ENCODE peak calls at places on chromosome 22, in four cellular contexts. One of them, this sample, is unnamed.

GRCh38 chr22:32843300-32843699 is 41.8 kb downstream of the TIMP3 start:
- DNase-seq in GM18507: no peak
- DNase-seq in GM04504: no peak
- DNase-seq in uterus: no peak
- DNase-seq in this sample: no peak

GRCh38 chr22:44928711-44929347 is 81.0 kb downstream of the PHF21B start:
- DNase-seq in GM18507: no peak
- DNase-seq in GM04504: no peak
- DNase-seq in uterus: no peak
- DNase-seq in this sample: no peak

GRCh38 chr22:50256258-50256862 is 5.1 kb downstream of the MAPK12 start:
- DNase-seq in GM18507: no peak
- DNase-seq in GM04504: no peak
- DNase-seq in uterus: no peak
- DNase-seq in this sample: no peak

GRCh38 chr22:36331912-36332622 is 55.7 kb downstream of the MYH9 start:
- DNase-seq in GM18507: no peak
- DNase-seq in GM04504: no peak
- DNase-seq in uterus: peak; percentile 85
- DNase-seq in this sample: peak; percentile 72

GRCh38 chr22:29328055-29328454 is 12.6 kb upstream of the RASL10A start:
- DNase-seq in GM18507: no peak
- DNase-seq in GM04504: no peak
- DNase-seq in uterus: no peak
- DNase-seq in this sample: no peak

GRCh38 chr22:27197071-27197470 is 539.7 kb downstream of the MIAT start:
- DNase-seq in GM18507: no peak
- DNase-seq in GM04504: no peak
- DNase-seq in uterus: no peak
- DNase-seq in this sample: no peak

GRCh38 chr22:37121887-37122591 is 12.5 kb upstream of the TMPRSS6 start:
- DNase-seq in GM18507: peak; percentile 69
- DNase-seq in GM04504: no peak
- DNase-seq in uterus: no peak
- DNase-seq in this sample: no peak

GRCh38 chr22:31613286-31613903 is 48.6 kb downstream of the PISD start:
- DNase-seq in GM18507: no peak
- DNase-seq in GM04504: no peak
- DNase-seq in uterus: no peak
- DNase-seq in this sample: no peak

GRCh38 chr22:42697542-42698013 is 23.1 kb downstream of the A4GALT start:
- DNase-seq in GM18507: no peak
- DNase-seq in GM04504: no peak
- DNase-seq in uterus: peak; percentile 87
- DNase-seq in this sample: no peak

GRCh38 chr22:45493286-45493771 is 9.4 kb upstream of the FBLN1 start:
- DNase-seq in GM18507: no peak
- DNase-seq in GM04504: peak; percentile 56
- DNase-seq in uterus: peak; percentile 81
- DNase-seq in this sample: no peak

GRCh38 chr22:23777776-23778575 is 5.3 kb downstream of the MMP11 start:
- DNase-seq in GM18507: no peak
- DNase-seq in GM04504: no peak
- DNase-seq in uterus: peak; percentile 32
- DNase-seq in this sample: no peak

GRCh38 chr22:17369553-17370035 is 334 bp downstream of the CECR2 start:
- DNase-seq in GM18507: no peak
- DNase-seq in GM04504: no peak
- DNase-seq in uterus: no peak
- DNase-seq in this sample: peak; percentile 19

GRCh38 chr22:20622650-20623339 is 115.4 kb downstream of the MED15 start:
- DNase-seq in GM18507: no peak
- DNase-seq in GM04504: no peak
- DNase-seq in uterus: no peak
- DNase-seq in this sample: no peak

GRCh38 chr22:48247829-48248228 is 1485.4 kb downstream of the TBC1D22A start:
- DNase-seq in GM18507: no peak
- DNase-seq in GM04504: no peak
- DNase-seq in uterus: no peak
- DNase-seq in this sample: no peak

GRCh38 chr22:32206774-32207758 is 2.2 kb upstream of the RFPL2 start:
- DNase-seq in GM18507: no peak
- DNase-seq in GM04504: no peak
- DNase-seq in uterus: no peak
- DNase-seq in this sample: no peak

GRCh38 chr22:38167988-38168407 is 13.6 kb downstream of the PLA2G6 start:
- DNase-seq in GM18507: no peak
- DNase-seq in GM04504: no peak
- DNase-seq in uterus: no peak
- DNase-seq in this sample: no peak

GRCh38 chr22:46660604-46661201 is 40.5 kb downstream of the GRAMD4 start:
- DNase-seq in GM18507: no peak
- DNase-seq in GM04504: no peak
- DNase-seq in uterus: no peak
- DNase-seq in this sample: peak; percentile 63

GRCh38 chr22:18104566-18104965 is 6.0 kb upstream of the TUBA8 start:
- DNase-seq in GM18507: no peak
- DNase-seq in GM04504: no peak
- DNase-seq in uterus: no peak
- DNase-seq in this sample: no peak

GRCh38 chr22:39607093-39607492 is 36.5 kb downstream of the CACNA1I start:
- DNase-seq in GM18507: no peak
- DNase-seq in GM04504: no peak
- DNase-seq in uterus: no peak
- DNase-seq in this sample: no peak

GRCh38 chr22:24947881-24948280 is 1.4 kb upstream of the LHFPL7 start:
- DNase-seq in GM18507: no peak
- DNase-seq in GM04504: no peak
- DNase-seq in uterus: no peak
- DNase-seq in this sample: no peak

GRCh38 chr22:39559456-39560105 is 11.0 kb upstream of the CACNA1I start:
- DNase-seq in GM18507: no peak
- DNase-seq in GM04504: no peak
- DNase-seq in uterus: no peak
- DNase-seq in this sample: no peak

GRCh38 chr22:32620992-32621391 is 146.4 kb downstream of the FBXO7 start:
- DNase-seq in GM18507: no peak
- DNase-seq in GM04504: no peak
- DNase-seq in uterus: no peak
- DNase-seq in this sample: no peak

GRCh38 chr22:32590556-32590955 is 115.9 kb downstream of the FBXO7 start:
- DNase-seq in GM18507: no peak
- DNase-seq in GM04504: peak; percentile 67
- DNase-seq in uterus: no peak
- DNase-seq in this sample: no peak

GRCh38 chr22:20644071-20644642 is 129.8 kb upstream of the SERPIND1 start:
- DNase-seq in GM18507: no peak
- DNase-seq in GM04504: no peak
- DNase-seq in uterus: no peak
- DNase-seq in this sample: no peak

GRCh38 chr22:17559188-17559587 is 4.1 kb upstream of the SLC25A18 start:
- DNase-seq in GM18507: no peak
- DNase-seq in GM04504: no peak
- DNase-seq in uterus: no peak
- DNase-seq in this sample: no peak

GRCh38 chr22:41308544-41308947 is 7.2 kb downstream of the ZC3H7B start:
- DNase-seq in GM18507: no peak
- DNase-seq in GM04504: no peak
- DNase-seq in uterus: no peak
- DNase-seq in this sample: peak; percentile 65

GRCh38 chr22:17581056-17581455 is 17.8 kb downstream of the SLC25A18 start:
- DNase-seq in GM18507: no peak
- DNase-seq in GM04504: no peak
- DNase-seq in uterus: no peak
- DNase-seq in this sample: no peak

GRCh38 chr22:21624120-21624879 is 5.5 kb downstream of the YDJC start:
- DNase-seq in GM18507: no peak
- DNase-seq in GM04504: no peak
- DNase-seq in uterus: no peak
- DNase-seq in this sample: no peak

GRCh38 chr22:45885941-45886395 is 91.0 kb downstream of the WNT7B start:
- DNase-seq in GM18507: no peak
- DNase-seq in GM04504: no peak
- DNase-seq in uterus: no peak
- DNase-seq in this sample: no peak

GRCh38 chr22:30617819-30618218 is 10.8 kb downstream of the TCN2 start:
- DNase-seq in GM18507: no peak
- DNase-seq in GM04504: no peak
- DNase-seq in uterus: no peak
- DNase-seq in this sample: no peak

GRCh38 chr22:45262931-45263789 is 21.6 kb upstream of the UPK3A start:
- DNase-seq in GM18507: no peak
- DNase-seq in GM04504: no peak
- DNase-seq in uterus: no peak
- DNase-seq in this sample: peak; percentile 54

GRCh38 chr22:31631381-31631780 is 30.6 kb downstream of the PISD start:
- DNase-seq in GM18507: no peak
- DNase-seq in GM04504: no peak
- DNase-seq in uterus: no peak
- DNase-seq in this sample: no peak

This sample was measured in adrenal gland.